ENCODE peak calls at places on chromosomes 13 and 19, in nine cellular contexts. One of them, this sample, is unnamed.

GRCh38 chr13:97266734-97267417 is 44.7 kb downstream of the MBNL2 start:
- DNase-seq in caudate nucleus: no peak
- DNase-seq in activated CD8-positive, alpha-beta memory T cell treated with anti-CD3 and anti-CD28 coated beads for 48 hours: no peak
- DNase-seq in T-helper 2 cell: no peak
- DNase-seq in activated effector memory CD4-positive, alpha-beta T cell treated with anti-CD3 and anti-CD28 coated beads, Interleukin-2, amount 50 U/mL, for 16 hours: no peak
- DNase-seq in EL: no peak
- DNase-seq in dorsolateral prefrontal cortex: no peak
- DNase-seq in germinal center: no peak
- DNase-seq in ELR: no peak
- DNase-seq in this sample: no peak

GRCh38 chr13:101785858-101786257 is 333.4 kb downstream of the ITGBL1 start:
- DNase-seq in caudate nucleus: no peak
- DNase-seq in activated CD8-positive, alpha-beta memory T cell treated with anti-CD3 and anti-CD28 coated beads for 48 hours: no peak
- DNase-seq in T-helper 2 cell: no peak
- DNase-seq in activated effector memory CD4-positive, alpha-beta T cell treated with anti-CD3 and anti-CD28 coated beads, Interleukin-2, amount 50 U/mL, for 16 hours: no peak
- DNase-seq in EL: peak
- DNase-seq in dorsolateral prefrontal cortex: peak
- DNase-seq in germinal center: peak
- DNase-seq in ELR: peak
- DNase-seq in this sample: peak

GRCh38 chr19:50496189-50497029 is 14.6 kb downstream of the JOSD2 start:
- DNase-seq in caudate nucleus: peak
- DNase-seq in activated CD8-positive, alpha-beta memory T cell treated with anti-CD3 and anti-CD28 coated beads for 48 hours: no peak
- DNase-seq in T-helper 2 cell: no peak
- DNase-seq in activated effector memory CD4-positive, alpha-beta T cell treated with anti-CD3 and anti-CD28 coated beads, Interleukin-2, amount 50 U/mL, for 16 hours: peak
- DNase-seq in EL: no peak
- DNase-seq in dorsolateral prefrontal cortex: peak
- DNase-seq in germinal center: no peak
- DNase-seq in ELR: no peak
- DNase-seq in this sample: no peak

GRCh38 chr19:55433292-55433691 is 9.8 kb downstream of the SHISA7 start:
- DNase-seq in caudate nucleus: no peak
- DNase-seq in activated CD8-positive, alpha-beta memory T cell treated with anti-CD3 and anti-CD28 coated beads for 48 hours: no peak
- DNase-seq in T-helper 2 cell: no peak
- DNase-seq in activated effector memory CD4-positive, alpha-beta T cell treated with anti-CD3 and anti-CD28 coated beads, Interleukin-2, amount 50 U/mL, for 16 hours: no peak
- DNase-seq in EL: no peak
- DNase-seq in dorsolateral prefrontal cortex: no peak
- DNase-seq in germinal center: no peak
- DNase-seq in ELR: no peak
- DNase-seq in this sample: no peak

GRCh38 chr19:4447327-4448146 is 10.1 kb downstream of the UBXN6 start:
- DNase-seq in caudate nucleus: no peak
- DNase-seq in activated CD8-positive, alpha-beta memory T cell treated with anti-CD3 and anti-CD28 coated beads for 48 hours: no peak
- DNase-seq in T-helper 2 cell: no peak
- DNase-seq in activated effector memory CD4-positive, alpha-beta T cell treated with anti-CD3 and anti-CD28 coated beads, Interleukin-2, amount 50 U/mL, for 16 hours: no peak
- DNase-seq in EL: no peak
- DNase-seq in dorsolateral prefrontal cortex: no peak
- DNase-seq in germinal center: no peak
- DNase-seq in ELR: no peak
- DNase-seq in this sample: no peak

GRCh38 chr13:104534847-104535246 is 1468.6 kb upstream of the SLC10A2 start:
- DNase-seq in caudate nucleus: no peak
- DNase-seq in activated CD8-positive, alpha-beta memory T cell treated with anti-CD3 and anti-CD28 coated beads for 48 hours: no peak
- DNase-seq in T-helper 2 cell: no peak
- DNase-seq in activated effector memory CD4-positive, alpha-beta T cell treated with anti-CD3 and anti-CD28 coated beads, Interleukin-2, amount 50 U/mL, for 16 hours: no peak
- DNase-seq in EL: no peak
- DNase-seq in dorsolateral prefrontal cortex: no peak
- DNase-seq in germinal center: no peak
- DNase-seq in ELR: peak
- DNase-seq in this sample: no peak

GRCh38 chr13:79267560-79267959 is 138.5 kb downstream of the RBM26 start:
- DNase-seq in caudate nucleus: no peak
- DNase-seq in activated CD8-positive, alpha-beta memory T cell treated with anti-CD3 and anti-CD28 coated beads for 48 hours: no peak
- DNase-seq in T-helper 2 cell: no peak
- DNase-seq in activated effector memory CD4-positive, alpha-beta T cell treated with anti-CD3 and anti-CD28 coated beads, Interleukin-2, amount 50 U/mL, for 16 hours: no peak
- DNase-seq in EL: no peak
- DNase-seq in dorsolateral prefrontal cortex: no peak
- DNase-seq in germinal center: no peak
- DNase-seq in ELR: peak
- DNase-seq in this sample: no peak

GRCh38 chr13:38735655-38736440 is 49.0 kb downstream of the FREM2 start:
- DNase-seq in caudate nucleus: no peak
- DNase-seq in activated CD8-positive, alpha-beta memory T cell treated with anti-CD3 and anti-CD28 coated beads for 48 hours: no peak
- DNase-seq in T-helper 2 cell: no peak
- DNase-seq in activated effector memory CD4-positive, alpha-beta T cell treated with anti-CD3 and anti-CD28 coated beads, Interleukin-2, amount 50 U/mL, for 16 hours: no peak
- DNase-seq in EL: no peak
- DNase-seq in dorsolateral prefrontal cortex: no peak
- DNase-seq in germinal center: no peak
- DNase-seq in ELR: no peak
- DNase-seq in this sample: no peak

GRCh38 chr19:56671613-56671994 is at the start of gene ZNF835:
- DNase-seq in caudate nucleus: peak
- DNase-seq in activated CD8-positive, alpha-beta memory T cell treated with anti-CD3 and anti-CD28 coated beads for 48 hours: peak
- DNase-seq in T-helper 2 cell: peak
- DNase-seq in activated effector memory CD4-positive, alpha-beta T cell treated with anti-CD3 and anti-CD28 coated beads, Interleukin-2, amount 50 U/mL, for 16 hours: peak
- DNase-seq in EL: peak
- DNase-seq in dorsolateral prefrontal cortex: peak
- DNase-seq in germinal center: peak
- DNase-seq in ELR: no peak
- DNase-seq in this sample: no peak

This sample was measured in NCI-H345.